ENCODE peak calls at places on chromosomes 16 and 17, in ten cellular contexts. O, C, S, P, K, D, W, V, E and Q are unnamed samples.
A peak's percentile ranks its signal among the peaks of the same experiment; 100 is the strongest.

GRCh38 chr17:71495420-71495819 is 625.4 kb upstream of the SOX9 start:
- DNase-seq in O (no peak), C (no peak), S (no peak), P (no peak), K (no peak), D (no peak), W (no peak), V (no peak), E (no peak), Q (no peak)

GRCh38 chr16:56409195-56409594 is 16.1 kb downstream of the AMFR start:
- DNase-seq in O (no peak), C (no peak), S (no peak), P (peak; percentile 65), K (no peak), D (no peak), W (no peak), V (no peak), E (no peak), Q (no peak)

GRCh38 chr16:22304411-22304810 is 7.2 kb downstream of the POLR3E start:
- DNase-seq in O (no peak), C (no peak), S (no peak), P (no peak), K (no peak), D (no peak), W (no peak), V (no peak), E (no peak), Q (no peak)

GRCh38 chr17:78258323-78259229 is 27.1 kb downstream of the TMEM235 start:
- DNase-seq in O (peak; percentile 59), C (no peak), S (no peak), P (peak; percentile 53), K (peak; percentile 74), D (peak; percentile 83), W (no peak), V (no peak), E (peak; percentile 79), Q (no peak)

GRCh38 chr16:72474511-72475123 is 302.7 kb upstream of the PMFBP1 start:
- DNase-seq in O (no peak), C (no peak), S (no peak), P (peak; percentile 79), K (no peak), D (no peak), W (no peak), V (no peak), E (no peak), Q (no peak)

GRCh38 chr16:49510676-49511305 is 137.2 kb downstream of the C16orf78 start:
- DNase-seq in O (no peak), C (no peak), S (no peak), P (no peak), K (no peak), D (no peak), W (no peak), V (no peak), E (no peak), Q (no peak)

GRCh38 chr16:46768809-46769208 is 20.7 kb upstream of the MYLK3 start:
- DNase-seq in O (no peak), C (no peak), S (no peak), P (no peak), K (no peak), D (peak; percentile 25), W (no peak), V (no peak), E (no peak), Q (no peak)

GRCh38 chr16:50981951-50982350 is 169.1 kb downstream of the SALL1 start:
- DNase-seq in O (no peak), C (no peak), S (no peak), P (no peak), K (no peak), D (no peak), W (no peak), V (no peak), E (no peak), Q (no peak)

GRCh38 chr16:628321-629061 is 2.3 kb upstream of the WFIKKN1 start:
- DNase-seq in O (no peak), C (no peak), S (no peak), P (no peak), K (peak; percentile 29), D (no peak), W (no peak), V (no peak), E (no peak), Q (no peak)

GRCh38 chr16:12739738-12740137 is 63.9 kb downstream of the CPPED1 start:
- DNase-seq in O (no peak), C (no peak), S (no peak), P (no peak), K (no peak), D (no peak), W (no peak), V (no peak), E (no peak), Q (no peak)

GRCh38 chr17:42016952-42017865 is at the start of gene DNAJC7:
- DNase-seq in O (peak; percentile 87), C (peak; percentile 93), S (peak; percentile 95), P (peak; percentile 92), K (peak; percentile 96), D (peak; percentile 93), W (peak; percentile 97), V (peak; percentile 81), E (peak; percentile 90), Q (peak; percentile 98)

GRCh38 chr17:78764871-78765270 is 17.2 kb downstream of the CYTH1 start:
- DNase-seq in O (no peak), C (no peak), S (no peak), P (no peak), K (no peak), D (no peak), W (no peak), V (no peak), E (peak; percentile 21), Q (no peak)

GRCh38 chr16:11024333-11025053 is 80.1 kb downstream of the CLEC16A start:
- DNase-seq in O (no peak), C (no peak), S (no peak), P (no peak), K (no peak), D (peak; percentile 62), W (no peak), V (no peak), E (peak; percentile 56), Q (no peak)

GRCh38 chr17:17098426-17099035 is 56.3 kb downstream of the MPRIP start:
- DNase-seq in O (no peak), C (no peak), S (no peak), P (peak; percentile 58), K (peak; percentile 79), D (no peak), W (no peak), V (peak; percentile 10), E (no peak), Q (no peak)

GRCh38 chr16:86067936-86068335 is 169.0 kb downstream of the IRF8 start:
- DNase-seq in O (no peak), C (no peak), S (no peak), P (no peak), K (no peak), D (no peak), W (no peak), V (no peak), E (no peak), Q (no peak)

GRCh38 chr17:21239680-21240374 is 13.4 kb downstream of the NATD1 start:
- DNase-seq in O (no peak), C (no peak), S (peak; percentile 68), P (peak; percentile 47), K (no peak), D (no peak), W (no peak), V (no peak), E (no peak), Q (peak; percentile 70)

GRCh38 chr16:66070140-66070887 is 296.2 kb upstream of the CDH5 start:
- DNase-seq in O (no peak), C (no peak), S (no peak), P (peak; percentile 90), K (peak; percentile 84), D (no peak), W (no peak), V (no peak), E (no peak), Q (no peak)

GRCh38 chr16:46832757-46833464 is 1.9 kb upstream of the C16orf87 start:
- DNase-seq in O (no peak), C (no peak), S (no peak), P (no peak), K (no peak), D (no peak), W (no peak), V (no peak), E (no peak), Q (no peak)

GRCh38 chr17:71995570-71995969 is 125.2 kb upstream of the SOX9 start:
- DNase-seq in O (no peak), C (no peak), S (no peak), P (no peak), K (no peak), D (no peak), W (no peak), V (no peak), E (no peak), Q (no peak)

GRCh38 chr17:82956146-82956725 is 116.4 kb upstream of the ZNF750 start:
- DNase-seq in O (no peak), C (no peak), S (no peak), P (no peak), K (no peak), D (peak; percentile 39), W (no peak), V (no peak), E (no peak), Q (peak; percentile 52)

GRCh38 chr17:73592531-73592961 is 51.7 kb downstream of the SDK2 start:
- DNase-seq in O (no peak), C (no peak), S (no peak), P (no peak), K (no peak), D (peak; percentile 69), W (no peak), V (no peak), E (peak; percentile 44), Q (no peak)

GRCh38 chr17:37489197-37490001 is at the start of gene DUSP14:
- DNase-seq in O (peak; percentile 76), C (peak; percentile 64), S (peak; percentile 95), P (peak; percentile 73), K (peak; percentile 88), D (peak; percentile 88), W (peak; percentile 85), V (peak; percentile 70), E (peak; percentile 84), Q (peak; percentile 100)

GRCh38 chr17:31387438-31387837 is 4.0 kb upstream of the RAB11FIP4 start:
- DNase-seq in O (no peak), C (no peak), S (no peak), P (no peak), K (no peak), D (no peak), W (no peak), V (no peak), E (no peak), Q (no peak)

GRCh38 chr17:53627511-53627910 is 195.2 kb upstream of the KIF2B start:
- DNase-seq in O (no peak), C (no peak), S (no peak), P (peak; percentile 57), K (no peak), D (no peak), W (no peak), V (no peak), E (no peak), Q (no peak)

GRCh38 chr17:19383681-19384470 is 3.1 kb downstream of the MFAP4 start:
- DNase-seq in O (no peak), C (no peak), S (no peak), P (no peak), K (peak; percentile 63), D (no peak), W (no peak), V (no peak), E (peak; percentile 17), Q (no peak)

GRCh38 chr17:74646231-74646630 is 22.7 kb upstream of the CD300E start:
- DNase-seq in O (no peak), C (no peak), S (peak; percentile 48), P (peak; percentile 10), K (no peak), D (no peak), W (no peak), V (no peak), E (no peak), Q (peak; percentile 65)

GRCh38 chr16:52912565-52913173 is 140.0 kb downstream of the CHD9NB start:
- DNase-seq in O (no peak), C (no peak), S (peak; percentile 74), P (peak; percentile 67), K (peak; percentile 43), D (peak; percentile 57), W (peak; percentile 12), V (peak; percentile 70), E (peak; percentile 62), Q (peak; percentile 70)

GRCh38 chr16:86080131-86080875 is 181.3 kb downstream of the IRF8 start:
- DNase-seq in O (no peak), C (no peak), S (no peak), P (no peak), K (no peak), D (no peak), W (no peak), V (no peak), E (no peak), Q (no peak)